ENCODE peak calls at places on chromosome 5, in ten cellular contexts. W, V, H, J, B, Z, Y, D, O and F are unnamed samples.

GRCh38 chr5:101532430-101532829 is 629.3 kb upstream of the ST8SIA4 start:
- DNase-seq in W (no peak), V (no peak), H (no peak), J (no peak), B (no peak), Z (no peak), Y (no peak), D (no peak), O (no peak), F (no peak)

GRCh38 chr5:96876292-96876850 is at the start of gene ERAP2:
- DNase-seq in W (no peak), V (no peak), H (no peak), J (no peak), B (no peak), Z (no peak), Y (peak; percentile 78), D (no peak), O (no peak), F (no peak)

GRCh38 chr5:169922474-169922873 is 57.8 kb downstream of the INSYN2B start:
- DNase-seq in W (no peak), V (no peak), H (no peak), J (no peak), B (no peak), Z (no peak), Y (no peak), D (no peak), O (no peak), F (no peak)

GRCh38 chr5:130198927-130199326 is 294.7 kb downstream of the CHSY3 start:
- DNase-seq in W (no peak), V (no peak), H (peak; percentile 8), J (no peak), B (no peak), Z (peak; percentile 7), Y (peak; percentile 56), D (peak; percentile 48), O (no peak), F (no peak)

GRCh38 chr5:163347671-163348070 is 89.7 kb upstream of the CCNG1 start:
- DNase-seq in W (no peak), V (no peak), H (peak; percentile 77), J (peak; percentile 68), B (peak; percentile 10), Z (peak; percentile 42), Y (peak; percentile 70), D (peak; percentile 51), O (no peak), F (no peak)

GRCh38 chr5:119409235-119409815 is 43.0 kb upstream of the HSD17B4 start:
- DNase-seq in W (no peak), V (no peak), H (no peak), J (no peak), B (no peak), Z (no peak), Y (peak; percentile 76), D (no peak), O (no peak), F (no peak)

GRCh38 chr5:57298985-57299491 is 125.2 kb downstream of the GPBP1 start:
- DNase-seq in W (no peak), V (peak; percentile 60), H (peak; percentile 39), J (peak; percentile 45), B (peak; percentile 46), Z (peak; percentile 60), Y (peak; percentile 68), D (peak; percentile 79), O (no peak), F (no peak)

GRCh38 chr5:1244976-1245375 is 19.8 kb downstream of the SLC6A18 start:
- DNase-seq in W (no peak), V (no peak), H (no peak), J (no peak), B (no peak), Z (no peak), Y (no peak), D (no peak), O (no peak), F (no peak)

GRCh38 chr5:96114736-96115466 is 153.2 kb upstream of the ELL2 start:
- DNase-seq in W (no peak), V (no peak), H (no peak), J (no peak), B (no peak), Z (peak; percentile 8), Y (no peak), D (no peak), O (no peak), F (no peak)

GRCh38 chr5:92561362-92562006 is 1019.5 kb downstream of the NR2F1-AS1 start:
- DNase-seq in W (no peak), V (no peak), H (no peak), J (no peak), B (no peak), Z (no peak), Y (no peak), D (no peak), O (no peak), F (no peak)

GRCh38 chr5:59587489-59588337 is 305.8 kb downstream of the PDE4D start:
- DNase-seq in W (no peak), V (peak; percentile 60), H (no peak), J (peak; percentile 58), B (peak; percentile 5), Z (no peak), Y (no peak), D (no peak), O (peak; percentile 68), F (no peak)
- TF ChIP-seq CTCF in W (no peak), V (no peak), H (no peak), J (peak; percentile 33), B (no peak), Z (no peak), Y (no peak), D (no peak), O (peak; percentile 21), F (no peak)

GRCh38 chr5:14859150-14859549 is 12.4 kb downstream of the ANKH start:
- DNase-seq in W (no peak), V (no peak), H (no peak), J (no peak), B (no peak), Z (no peak), Y (no peak), D (no peak), O (no peak), F (no peak)
- TF ChIP-seq CTCF in W (no peak), V (no peak), H (no peak), J (no peak), B (no peak), Z (no peak), Y (no peak), D (no peak), O (no peak), F (no peak)

DNA sequence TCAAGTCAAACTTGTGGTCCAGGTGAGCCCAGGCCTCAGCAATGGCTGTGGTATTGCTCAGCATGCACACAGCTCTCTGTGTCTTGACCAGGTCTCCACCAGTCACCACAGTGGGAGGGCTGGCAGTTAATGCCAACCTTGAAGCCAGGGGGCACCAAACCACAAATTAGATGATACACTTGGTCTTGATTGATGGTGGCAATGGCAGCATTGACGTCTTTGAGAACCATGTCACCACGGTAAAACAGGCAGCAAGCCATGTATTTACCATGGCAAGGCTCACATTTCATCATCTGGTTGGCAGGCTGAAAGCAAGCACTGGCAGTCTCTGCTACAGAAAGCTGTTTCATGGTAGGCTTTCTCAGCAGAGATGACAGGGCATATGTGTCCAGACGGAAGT is 40.0 kb downstream of the NIM1K start:
- DNase-seq in W (no peak), V (no peak), H (no peak), J (no peak), B (no peak), Z (no peak), Y (peak; percentile 13), D (peak; percentile 27), O (no peak), F (no peak)
- TF ChIP-seq CTCF in W (no peak), V (no peak), H (peak; percentile 26), J (no peak), B (no peak), Z (peak; percentile 43), Y (peak; percentile 43), D (peak; percentile 35), O (peak; percentile 23), F (no peak)

DNA sequence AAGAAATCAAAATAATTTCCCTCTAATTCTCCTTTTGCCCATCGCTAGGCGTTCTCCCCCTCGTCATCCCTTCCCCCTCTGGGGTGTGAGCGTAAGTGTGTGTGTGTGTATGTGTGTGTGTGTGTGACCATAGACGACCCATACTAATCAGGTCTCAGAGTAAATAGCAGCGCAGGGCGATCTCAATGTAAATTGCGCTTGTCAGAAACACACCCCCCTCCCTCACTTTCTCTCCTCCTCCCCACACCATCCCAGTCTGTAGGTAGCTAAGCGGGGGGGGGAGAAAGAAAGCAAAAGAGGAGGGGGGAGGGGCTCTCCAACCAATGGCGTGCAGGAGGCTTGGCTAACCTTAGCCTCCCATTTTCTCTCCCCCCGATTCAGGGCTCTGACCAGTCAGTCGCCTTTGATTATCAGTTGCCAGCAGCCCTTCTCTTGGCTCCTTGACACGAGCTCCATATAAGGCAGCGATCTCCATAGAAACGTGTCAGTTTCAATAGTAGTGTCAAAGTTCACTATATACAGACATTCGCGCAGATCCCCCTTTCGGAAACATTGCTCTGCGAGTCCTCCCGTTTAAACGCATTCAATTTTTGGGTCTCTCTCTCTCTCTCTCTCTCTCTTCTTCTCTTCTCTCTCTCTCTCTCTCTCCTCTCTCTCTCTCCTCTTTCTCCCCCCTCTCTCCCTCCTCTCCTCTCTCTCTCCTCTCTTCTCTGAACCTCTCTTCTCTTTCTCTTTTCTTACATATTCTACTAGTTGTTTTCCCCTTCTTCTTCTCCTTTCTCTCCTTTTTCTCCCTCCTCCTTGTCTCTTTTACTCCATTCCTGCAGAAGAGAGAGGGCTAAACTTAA is at the start of gene NR2F1:
- DNase-seq in W (no peak), V (peak; percentile 85), H (no peak), J (peak; percentile 81), B (peak; percentile 99), Z (no peak), Y (no peak), D (peak; percentile 98), O (no peak), F (no peak)
- TF ChIP-seq CTCF in W (no peak), V (peak; percentile 100), H (no peak), J (no peak), B (no peak), Z (no peak), Y (no peak), D (no peak), O (no peak), F (no peak)